ENCODE peak calls at places on chromosomes 7 and 10, in five cellular contexts. D is GM12878, Y is K562, E is HCT116, P is SK-N-SH. N is an unnamed sample.

GRCh38 chr7:97218767-97219166 is 101.3 kb downstream of the SDHAF3 start:
- DNase-seq in P (no peak), Y (no peak), D (no peak), E (no peak), N (no peak)

GRCh38 chr7:13551503-13551902 is 438.0 kb downstream of the ETV1 start:
- DNase-seq in D (no peak), E (no peak), Y (no peak), P (no peak), N (no peak)

GRCh38 chr7:126685596-126685995 is 567.1 kb downstream of the GRM8 start:
- DNase-seq in Y (no peak), D (no peak), P (no peak), E (no peak), N (no peak)

GRCh38 chr7:106486331-106486730 is 174.6 kb downstream of the CCDC71L start:
- DNase-seq in D (no peak), Y (no peak), P (no peak), E (no peak), N (no peak)

GRCh38 chr7:129781856-129782256 is 170.3 kb downstream of the NRF1 start:
- DNase-seq in Y (peak), P (peak), E (no peak), D (no peak), N (no peak)

GRCh38 chr7:131449373-131449902 is 107.0 kb downstream of the PODXL start:
- DNase-seq in E (no peak), Y (no peak), P (no peak), D (no peak), N (no peak)

GRCh38 chr7:37916673-37917660 is at the start of gene SFRP4:
- DNase-seq in E (peak), D (no peak), Y (peak), P (peak), N (peak)

GRCh38 chr7:377069-378040 is 87.4 kb downstream of the FOXL3 start:
- DNase-seq in D (no peak), Y (no peak), P (peak), E (no peak), N (no peak)

GRCh38 chr10:112507988-112508387 is 61.0 kb downstream of the VTI1A start:
- DNase-seq in D (no peak), P (no peak), Y (no peak), E (no peak), N (no peak)

GRCh38 chr10:113019692-113020424 is 69.8 kb downstream of the TCF7L2 start:
- DNase-seq in E (no peak), P (no peak), Y (no peak), D (no peak), N (no peak)

GRCh38 chr10:109029870-109030269 is 893.4 kb downstream of the XPNPEP1 start:
- DNase-seq in Y (no peak), E (no peak), D (no peak), P (no peak), N (no peak)

GRCh38 chr7:155842496-155843265 is 30.4 kb upstream of the SHH start:
- DNase-seq in D (no peak), P (no peak), E (no peak), Y (no peak), N (no peak)

GRCh38 chr7:141073173-141073640 is 657 bp upstream of the TMEM178B start:
- DNase-seq in D (no peak), Y (no peak), P (peak), E (no peak), N (peak)

GRCh38 chr10:66329116-66329515 is 596.7 kb upstream of the LRRTM3 start:
- DNase-seq in D (no peak), P (no peak), Y (no peak), E (no peak), N (no peak)

GRCh38 chr10:14532473-14533251 is 201.9 kb upstream of the FRMD4A start:
- DNase-seq in D (no peak), E (no peak), Y (no peak), P (no peak), N (no peak)

GRCh38 chr7:83015921-83016320 is 146.8 kb downstream of the PCLO start:
- DNase-seq in E (no peak), P (no peak), Y (no peak), D (no peak), N (no peak)

GRCh38 chr7:7375538-7375937 is 160.1 kb downstream of the COL28A1 start:
- DNase-seq in E (no peak), D (no peak), P (no peak), Y (no peak), N (no peak)

GRCh38 chr10:80429521-80429966 is 21.2 kb downstream of the PRXL2A start:
- DNase-seq in D (no peak), Y (no peak), E (peak), P (no peak), N (no peak)

GRCh38 chr10:123147635-123148413 is at the start of gene HMX2:
- DNase-seq in P (peak), E (no peak), Y (no peak), D (no peak), N (no peak)
- TF ChIP-seq JUND in P (no peak), E (no peak), Y (no peak), D (no peak), N (no peak)

DNA sequence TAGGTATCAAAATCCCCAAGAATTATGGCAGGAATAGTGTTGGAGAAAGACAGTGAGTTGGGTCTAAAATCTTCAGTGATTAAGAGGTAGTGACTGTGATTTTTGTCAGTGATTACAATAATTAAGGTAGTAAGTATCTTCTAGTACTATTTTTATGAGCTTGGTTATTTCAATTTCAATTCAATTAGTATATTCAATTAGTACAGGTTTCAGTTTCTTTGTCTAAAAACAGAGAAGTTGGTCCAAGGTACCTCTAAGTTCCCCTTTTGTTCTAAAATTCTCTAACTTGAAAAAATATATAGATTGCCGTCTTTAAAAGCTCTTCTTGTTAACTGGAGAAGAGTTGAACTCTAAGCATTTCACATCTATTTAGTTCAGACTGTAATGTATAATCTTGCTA is 82.9 kb downstream of the OTUD1 start:
- DNase-seq in Y (no peak), P (no peak), E (no peak), D (no peak), N (no peak)
- TF ChIP-seq JUND in Y (no peak), P (no peak), E (no peak), D (no peak), N (no peak)

GRCh38 chr10:103947799-103948198 is 19.1 kb upstream of the SLK start:
- DNase-seq in Y (no peak), P (no peak), E (no peak), D (no peak), N (no peak)

GRCh38 chr10:103954543-103954942 is 12.4 kb upstream of the SLK start:
- DNase-seq in Y (no peak), D (no peak), E (no peak), P (no peak), N (no peak)

GRCh38 chr10:103949728-103950127 is 17.2 kb upstream of the SLK start:
- DNase-seq in E (no peak), D (no peak), Y (no peak), P (no peak), N (no peak)

GRCh38 chr10:103951183-103951582 is 15.8 kb upstream of the SLK start:
- DNase-seq in P (no peak), Y (no peak), D (no peak), E (no peak), N (no peak)

GRCh38 chr10:103951942-103952341 is 15.0 kb upstream of the SLK start:
- DNase-seq in D (no peak), Y (no peak), P (no peak), E (no peak), N (no peak)
- TF ChIP-seq JUND in D (no peak), Y (no peak), P (no peak), E (no peak), N (no peak)

DNA sequence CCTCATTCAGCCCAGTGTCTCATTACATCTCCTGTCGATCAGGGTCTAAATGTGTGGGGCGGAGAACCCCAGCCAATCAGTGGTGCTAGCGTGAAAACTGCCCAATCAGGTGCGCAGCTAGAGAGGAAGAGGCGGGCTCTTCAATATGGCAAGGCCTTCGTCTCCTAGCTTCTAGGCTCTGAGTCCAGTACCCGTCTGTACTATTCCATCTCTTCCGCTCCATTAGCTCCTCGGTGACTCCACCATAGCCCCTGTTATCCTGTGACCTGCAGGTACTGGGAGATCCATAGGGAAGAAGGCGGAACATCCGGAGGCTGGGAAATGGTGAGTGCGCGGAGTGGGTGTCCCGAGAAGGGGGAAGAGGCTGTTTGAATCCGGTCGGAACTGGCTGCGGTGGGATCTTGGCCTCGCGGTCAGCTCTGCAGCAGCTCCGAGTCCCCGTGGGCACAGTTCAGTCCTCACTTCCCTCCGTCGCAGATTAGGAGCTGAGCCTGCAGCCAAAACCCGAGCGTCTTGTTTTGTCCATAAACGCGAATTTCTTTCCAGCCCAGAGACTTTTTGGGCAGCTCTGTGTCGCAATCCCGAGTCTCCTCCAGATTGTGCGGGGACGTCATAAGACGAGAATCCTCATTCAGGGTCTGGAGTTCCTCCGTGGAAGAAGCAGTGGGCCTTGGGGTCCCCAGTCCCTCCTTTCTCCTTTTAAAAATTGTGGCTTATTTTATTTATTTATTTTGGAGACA is at the start of gene ZNF727:
- DNase-seq in P (peak), Y (peak), E (no peak), D (no peak), N (peak)
- TF ChIP-seq JUND in P (no peak), Y (no peak), E (no peak), D (no peak), N (no peak)

GRCh38 chr10:100829933-100830727 is 82.6 kb upstream of the SLF2 start:
- DNase-seq in P (no peak), D (no peak), E (no peak), Y (no peak), N (no peak)
- TF ChIP-seq JUND in P (no peak), D (no peak), E (no peak), Y (no peak), N (no peak)

N was measured in T47D.